ENCODE peak calls at places on chromosome 2, in four cellular contexts. S, E, T and P are unnamed samples.

GRCh38 chr2:18896106-18896505 is 306.7 kb upstream of the NT5C1B start:
- DNase-seq in S (no peak), E (no peak), T (no peak), P (no peak)

GRCh38 chr2:219073413-219074129 is 12.8 kb upstream of the IHH start:
- DNase-seq in S (peak), E (no peak), T (peak), P (peak)

GRCh38 chr2:108271691-108272253 is 16.9 kb upstream of the SULT1C2 start:
- DNase-seq in S (peak), E (no peak), T (no peak), P (no peak)

GRCh38 chr2:45778720-45779171 is 127.3 kb downstream of the PRKCE start:
- DNase-seq in S (peak), E (peak), T (peak), P (no peak)

GRCh38 chr2:215839309-215839708 is 174.0 kb downstream of the MREG start:
- DNase-seq in S (no peak), E (no peak), T (no peak), P (no peak)

GRCh38 chr2:100953406-100954043 is 48.6 kb upstream of the RPL31 start:
- DNase-seq in S (no peak), E (no peak), T (no peak), P (no peak)

GRCh38 chr2:70656421-70657010 is 102.9 kb upstream of the TGFA start:
- DNase-seq in S (no peak), E (no peak), T (peak), P (no peak)

GRCh38 chr2:69652206-69652605 is 8.7 kb upstream of the AAK1 start:
- DNase-seq in S (no peak), E (no peak), T (no peak), P (no peak)

GRCh38 chr2:190533968-190534309 is 583 bp downstream of the NEMP2 start:
- DNase-seq in S (no peak), E (no peak), T (no peak), P (no peak)

GRCh38 chr2:192090878-192091277 is 103.9 kb downstream of the TMEFF2 start:
- DNase-seq in S (no peak), E (no peak), T (no peak), P (no peak)

GRCh38 chr2:204749319-204749718 is 204.0 kb downstream of the PARD3B start:
- DNase-seq in S (no peak), E (no peak), T (no peak), P (no peak)

GRCh38 chr2:45170191-45170975 is 161.1 kb upstream of the SIX2 start:
- DNase-seq in S (no peak), E (peak), T (peak), P (no peak)

GRCh38 chr2:187078297-187078696 is 229.3 kb upstream of the ZSWIM2 start:
- DNase-seq in S (no peak), E (no peak), T (no peak), P (no peak)

GRCh38 chr2:157498501-157498900 is 54.6 kb upstream of the CYTIP start:
- DNase-seq in S (no peak), E (no peak), T (no peak), P (no peak)

GRCh38 chr2:191625016-191625415 is 52.9 kb upstream of the NABP1 start:
- DNase-seq in S (no peak), E (no peak), T (no peak), P (no peak)

GRCh38 chr2:102422910-102423309 is at the start of gene IL18RAP:
- DNase-seq in S (no peak), E (no peak), T (no peak), P (no peak)

GRCh38 chr2:219525533-219526232 is 11.4 kb downstream of the ASIC4 start:
- DNase-seq in S (peak), E (no peak), T (no peak), P (no peak)

GRCh38 chr2:71216501-71216900 is 10.4 kb downstream of the PAIP2B start:
- DNase-seq in S (no peak), E (no peak), T (no peak), P (no peak)

GRCh38 chr2:188114014-188114413 is 177.7 kb upstream of the GULP1 start:
- DNase-seq in S (no peak), E (no peak), T (no peak), P (no peak)

GRCh38 chr2:149924028-149924427 is 336.5 kb upstream of the MMADHC start:
- DNase-seq in S (no peak), E (no peak), T (no peak), P (no peak)

GRCh38 chr2:33836628-33837027 is 237.5 kb upstream of the FAM98A start:
- DNase-seq in S (no peak), E (no peak), T (no peak), P (no peak)

GRCh38 chr2:173664520-173664919 is 300.7 kb downstream of the SP3 start:
- DNase-seq in S (no peak), E (no peak), T (no peak), P (no peak)

GRCh38 chr2:196808281-196808680 is 874 bp downstream of the C2orf66 start:
- DNase-seq in S (no peak), E (no peak), T (no peak), P (no peak)

GRCh38 chr2:19649107-19649506 is 252.7 kb downstream of the TTC32 start:
- DNase-seq in S (no peak), E (no peak), T (no peak), P (no peak)

GRCh38 chr2:32627441-32627900 is 379 bp upstream of the TTC27 start:
- DNase-seq in S (no peak), E (peak), T (no peak), P (no peak)

GRCh38 chr2:110770308-110770695 is 37.9 kb downstream of the ACOXL start:
- DNase-seq in S (no peak), E (no peak), T (no peak), P (no peak)

GRCh38 chr2:217928324-217929293 is 74.2 kb downstream of the TNS1 start:
- DNase-seq in S (no peak), E (no peak), T (no peak), P (no peak)

GRCh38 chr2:28544915-28545589 is 49.2 kb downstream of the PLB1 start:
- DNase-seq in S (no peak), E (no peak), T (no peak), P (no peak)
- TF ChIP-seq POLR2A in S (no peak), E (no peak), T (no peak), P (no peak)

DNA sequence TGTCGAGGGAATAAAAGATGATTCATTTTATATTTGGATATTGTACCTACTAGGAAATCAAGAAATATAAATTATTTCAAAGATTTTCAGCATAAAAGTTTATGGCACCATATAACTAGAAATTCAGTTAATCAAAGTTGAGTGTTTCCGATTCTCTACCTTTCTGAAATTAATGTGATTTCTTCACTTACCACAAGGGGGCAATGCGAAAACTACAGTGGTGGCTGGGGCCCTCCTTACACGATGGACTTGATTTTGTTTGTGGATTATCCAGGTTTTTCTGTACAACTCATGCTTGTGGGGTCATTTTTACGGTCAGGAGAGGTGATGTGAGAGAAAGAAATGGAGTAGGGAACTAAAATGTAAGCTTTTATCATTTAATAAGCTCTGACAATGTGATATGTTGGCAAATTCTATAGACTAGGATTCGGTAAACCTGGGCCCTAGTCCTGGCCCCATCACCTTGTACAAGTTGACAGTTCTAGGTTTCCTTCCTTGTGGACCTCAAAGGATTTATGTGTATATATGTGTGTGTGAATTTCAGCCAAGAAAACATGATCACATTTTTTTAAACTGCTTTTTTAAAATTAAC is 47.6 kb downstream of the G6PC2 start:
- DNase-seq in S (peak), E (no peak), T (no peak), P (no peak)
- TF ChIP-seq TAF1 in S (no peak), E (no peak), T (no peak), P (no peak)

DNA sequence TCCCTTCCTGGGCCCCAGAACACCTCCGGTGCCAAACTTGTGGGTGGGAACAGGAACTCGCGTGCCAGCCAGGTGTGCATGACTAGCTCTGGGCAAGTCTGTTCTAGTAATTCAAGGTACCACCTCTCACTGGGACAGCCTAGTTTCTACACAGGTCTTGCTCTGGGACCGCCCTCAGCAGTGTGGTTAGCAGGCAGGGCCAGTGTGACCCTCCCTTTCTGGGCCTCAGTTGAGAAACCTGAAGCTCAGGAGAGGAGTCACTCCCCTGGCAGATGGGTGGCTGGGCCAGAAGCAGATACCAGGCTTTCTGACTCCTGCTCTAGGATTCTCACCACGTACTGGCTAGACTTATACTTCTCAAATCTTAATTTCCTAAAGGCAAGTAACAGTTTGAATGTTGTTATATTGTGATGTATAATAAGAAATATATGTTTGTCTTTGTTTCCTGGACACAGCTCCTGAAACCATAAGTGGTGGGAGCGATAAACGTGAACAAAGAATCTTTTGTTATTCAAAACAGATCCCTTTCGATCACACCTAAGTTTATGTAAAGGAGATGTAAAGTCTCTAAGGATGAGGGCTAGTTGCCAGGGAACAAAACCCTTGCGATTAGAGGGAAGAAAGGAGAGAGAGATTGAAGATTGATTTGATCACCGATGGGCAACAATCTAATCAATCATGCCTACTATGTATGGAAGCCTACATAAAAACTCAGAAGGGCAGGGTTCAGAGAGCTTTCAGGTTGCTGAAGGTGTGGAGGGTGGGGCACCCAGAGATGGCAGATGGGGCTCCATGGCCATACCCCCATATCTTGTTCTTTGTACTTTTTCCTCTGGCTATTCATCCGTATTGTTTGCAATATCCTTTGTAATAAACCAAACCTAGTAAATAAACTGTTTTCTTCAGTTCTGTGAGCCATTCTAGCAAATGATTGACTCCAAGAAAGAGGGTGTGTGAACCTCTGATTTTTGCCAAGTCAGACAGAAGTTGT is 952 bp upstream of the UGT1A6 start:
- DNase-seq in S (no peak), E (no peak), T (no peak), P (no peak)
- TF ChIP-seq POLR2AphosphoS5 in S (no peak), E (no peak), T (no peak), P (no peak)

GRCh38 chr2:85541753-85542457 is 2.9 kb downstream of the MAT2A start:
- DNase-seq in S (no peak), E (no peak), T (no peak), P (no peak)

GRCh38 chr2:85538507-85539360 is at the start of gene MAT2A:
- DNase-seq in S (peak), E (peak), T (peak), P (peak)

GRCh38 chr2:85539361-85540130 is 578 bp downstream of the MAT2A start:
- DNase-seq in S (peak), E (peak), T (peak), P (no peak)

GRCh38 chr2:85541262-85541661 is 2.3 kb downstream of the MAT2A start:
- DNase-seq in S (no peak), E (no peak), T (no peak), P (no peak)

GRCh38 chr2:85540131-85540587 is 1.2 kb downstream of the MAT2A start:
- DNase-seq in S (no peak), E (no peak), T (no peak), P (no peak)
- TF ChIP-seq POLR2A in S (peak), E (no peak), T (peak), P (no peak)

GRCh38 chr2:233203060-233203459 is 48.4 kb upstream of the ATG16L1 start:
- DNase-seq in S (no peak), E (no peak), T (no peak), P (no peak)

GRCh38 chr2:233201271-233202013 is 50.0 kb upstream of the ATG16L1 start:
- DNase-seq in S (no peak), E (no peak), T (no peak), P (no peak)

GRCh38 chr2:233208382-233209116 is 42.9 kb upstream of the ATG16L1 start:
- DNase-seq in S (peak), E (no peak), T (no peak), P (no peak)

GRCh38 chr2:233202531-233202944 is 48.9 kb upstream of the ATG16L1 start:
- DNase-seq in S (no peak), E (no peak), T (no peak), P (no peak)

DNA sequence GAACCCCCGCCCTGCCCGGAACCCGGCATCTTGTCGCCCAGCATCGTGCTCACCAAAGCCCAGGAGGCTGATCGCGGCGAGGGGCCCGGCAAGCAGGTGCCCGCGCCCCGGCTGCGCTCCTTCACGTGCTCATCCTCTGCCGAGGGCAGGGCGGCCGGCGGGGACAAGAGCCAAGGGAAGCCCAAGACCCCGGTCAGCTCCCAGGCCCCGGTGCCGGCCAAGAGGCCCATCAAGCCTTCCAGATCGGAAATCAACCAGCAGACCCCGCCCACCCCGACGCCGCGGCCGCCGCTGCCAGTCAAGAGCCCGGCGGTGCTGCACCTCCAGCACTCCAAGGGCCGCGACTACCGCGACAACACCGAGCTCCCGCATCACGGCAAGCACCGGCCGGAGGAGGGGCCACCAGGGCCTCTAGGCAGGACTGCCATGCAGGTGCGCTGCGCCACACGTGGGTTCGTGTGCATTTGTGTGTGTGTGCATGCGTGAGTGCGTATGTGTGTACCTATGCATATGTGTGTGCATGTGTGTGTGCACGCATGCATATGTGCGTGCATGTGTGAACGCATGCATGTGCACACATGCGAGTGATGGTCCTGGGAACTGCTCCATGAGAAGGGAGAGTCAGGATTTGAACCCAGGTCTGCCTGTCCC is 47.1 kb upstream of the ATG16L1 start:
- DNase-seq in S (no peak), E (no peak), T (no peak), P (no peak)
- TF ChIP-seq TAF1 in S (no peak), E (no peak), T (no peak), P (no peak)

GRCh38 chr2:88281302-88282217 is 111.4 kb downstream of the THNSL2 start:
- DNase-seq in S (no peak), E (no peak), T (no peak), P (no peak)

GRCh38 chr2:88283886-88284511 is 113.9 kb downstream of the THNSL2 start:
- DNase-seq in S (no peak), E (no peak), T (peak), P (no peak)
- TF ChIP-seq POLR2AphosphoS5 in S (no peak), E (no peak), T (no peak), P (no peak)